ENCODE peak calls at places on chromosomes 3 and 15, in six cellular contexts. F, X, A, J, L and P are unnamed samples.

GRCh38 chr15:31446546-31446945 is 119.9 kb downstream of the KLF13 start:
- DNase-seq in F (no peak), X (no peak), A (no peak), J (no peak), L (no peak), P (no peak)

GRCh38 chr15:25563571-25563970 is 124.7 kb upstream of the UBE3A start:
- DNase-seq in F (no peak), X (no peak), A (no peak), J (no peak), L (no peak), P (no peak)

GRCh38 chr3:72891053-72891855 is 3.4 kb downstream of the GXYLT2 start:
- DNase-seq in F (peak; percentile 15), X (no peak), A (peak; percentile 77), J (no peak), L (no peak), P (no peak)

GRCh38 chr3:190088890-190089289 is 31.8 kb downstream of the P3H2 start:
- DNase-seq in F (no peak), X (no peak), A (no peak), J (no peak), L (no peak), P (no peak)

GRCh38 chr3:115766587-115767492 is 143.5 kb downstream of the GAP43 start:
- DNase-seq in F (no peak), X (no peak), A (no peak), J (no peak), L (no peak), P (no peak)

GRCh38 chr3:124174463-124174862 is 182.5 kb upstream of the ROPN1 start:
- DNase-seq in F (no peak), X (no peak), A (peak; percentile 25), J (no peak), L (no peak), P (no peak)

GRCh38 chr3:107384907-107385306 is 7.7 kb downstream of the CCDC54 start:
- DNase-seq in F (no peak), X (no peak), A (no peak), J (no peak), L (no peak), P (no peak)

GRCh38 chr3:109369510-109369909 is 32.2 kb upstream of the DPPA4 start:
- DNase-seq in F (no peak), X (no peak), A (no peak), J (no peak), L (no peak), P (no peak)

GRCh38 chr3:171206283-171206682 is 179.8 kb upstream of the SLC2A2 start:
- DNase-seq in F (no peak), X (no peak), A (no peak), J (no peak), L (no peak), P (no peak)

GRCh38 chr3:100516843-100517242 is 24.4 kb downstream of the TMEM45A start:
- DNase-seq in F (no peak), X (no peak), A (no peak), J (no peak), L (no peak), P (no peak)

GRCh38 chr3:51621091-51621892 is 49.8 kb upstream of the TEX264 start:
- DNase-seq in F (no peak), X (no peak), A (no peak), J (no peak), L (no peak), P (no peak)

DNA sequence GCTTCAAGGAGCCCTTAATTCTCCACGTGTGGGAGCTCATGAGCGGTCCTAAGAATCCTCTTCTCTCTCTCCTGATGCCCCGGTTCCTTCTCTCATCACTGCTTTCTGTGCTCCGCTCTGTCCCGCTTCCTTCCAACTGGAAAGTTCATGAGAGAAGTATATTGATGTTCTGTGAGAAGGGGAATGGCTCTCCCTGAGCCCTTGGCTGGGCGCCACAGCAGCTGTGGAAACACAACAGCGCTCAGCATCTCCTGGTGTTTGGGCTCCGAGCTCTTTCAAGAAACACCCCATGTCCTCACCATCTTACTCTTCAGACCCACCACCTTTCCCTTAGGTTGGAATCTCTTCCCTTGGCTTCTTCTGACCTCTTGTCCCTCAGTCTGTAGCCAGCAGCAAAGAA is 161.7 kb downstream of the VGLL4 start:
- DNase-seq in F (no peak), X (peak; percentile 57), A (peak; percentile 77), J (no peak), L (no peak), P (no peak)
- TF ChIP-seq CTCF in F (no peak), X (no peak), A (no peak), J (no peak), L (no peak), P (no peak)

DNA sequence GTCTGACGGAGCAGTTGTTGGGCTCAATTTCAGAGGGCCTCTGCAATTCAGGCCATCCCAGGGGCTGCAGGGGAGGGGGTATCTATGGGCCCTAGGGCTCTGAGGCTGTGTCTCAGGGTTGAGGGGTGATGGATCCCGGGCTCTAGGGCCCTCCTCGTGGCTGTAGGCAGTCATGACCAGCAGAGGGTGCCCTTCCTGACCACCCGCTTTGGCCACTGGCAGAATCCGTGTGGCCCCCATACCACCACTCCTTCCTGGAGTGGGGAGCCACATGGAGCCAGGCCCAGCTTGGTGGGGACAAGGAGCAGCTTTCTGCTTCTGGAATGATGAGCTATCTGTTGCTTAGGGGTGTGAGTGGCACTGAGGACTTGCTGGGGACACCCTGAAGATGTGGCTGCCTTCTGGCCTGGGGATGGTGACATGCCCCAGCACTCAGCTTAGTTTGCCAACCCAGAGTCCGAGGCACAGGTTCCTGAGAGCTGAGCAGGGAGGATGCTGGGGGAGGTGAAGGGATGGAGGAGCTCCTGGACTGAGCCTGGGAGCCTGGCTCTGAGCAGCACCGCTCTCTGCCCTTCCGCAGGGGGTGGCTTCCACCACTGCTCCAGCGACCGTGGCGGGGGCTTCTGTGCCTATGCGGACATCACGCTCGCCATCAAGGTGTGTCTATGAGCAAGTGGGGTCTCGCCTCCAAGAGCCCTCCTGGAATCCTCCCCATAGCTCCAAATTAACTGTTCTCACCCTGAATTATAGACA is 20.2 kb downstream of the HDAC11 start:
- DNase-seq in F (peak; percentile 67), X (peak; percentile 40), A (no peak), J (no peak), L (no peak), P (peak; percentile 63)
- TF ChIP-seq CTCF in F (peak; percentile 60), X (no peak), A (no peak), J (peak; percentile 21), L (peak; percentile 56), P (peak; percentile 63)

GRCh38 chr3:8555705-8556314 is 54.2 kb downstream of the LMCD1 start:
- DNase-seq in F (no peak), X (no peak), A (no peak), J (no peak), L (no peak), P (no peak)

GRCh38 chr3:8558645-8559044 is 57.0 kb downstream of the LMCD1 start:
- DNase-seq in F (no peak), X (no peak), A (no peak), J (no peak), L (no peak), P (no peak)

GRCh38 chr3:8557298-8557697 is 55.7 kb downstream of the LMCD1 start:
- DNase-seq in F (no peak), X (no peak), A (peak; percentile 73), J (no peak), L (no peak), P (no peak)

GRCh38 chr3:8554725-8555621 is 53.4 kb downstream of the LMCD1 start:
- DNase-seq in F (peak; percentile 16), X (peak; percentile 55), A (peak; percentile 56), J (peak; percentile 86), L (no peak), P (no peak)

GRCh38 chr3:8556470-8556869 is 54.8 kb downstream of the LMCD1 start:
- DNase-seq in F (no peak), X (no peak), A (no peak), J (no peak), L (no peak), P (no peak)
- TF ChIP-seq CTCF in F (no peak), X (no peak), A (no peak), J (no peak), L (no peak), P (no peak)

DNA sequence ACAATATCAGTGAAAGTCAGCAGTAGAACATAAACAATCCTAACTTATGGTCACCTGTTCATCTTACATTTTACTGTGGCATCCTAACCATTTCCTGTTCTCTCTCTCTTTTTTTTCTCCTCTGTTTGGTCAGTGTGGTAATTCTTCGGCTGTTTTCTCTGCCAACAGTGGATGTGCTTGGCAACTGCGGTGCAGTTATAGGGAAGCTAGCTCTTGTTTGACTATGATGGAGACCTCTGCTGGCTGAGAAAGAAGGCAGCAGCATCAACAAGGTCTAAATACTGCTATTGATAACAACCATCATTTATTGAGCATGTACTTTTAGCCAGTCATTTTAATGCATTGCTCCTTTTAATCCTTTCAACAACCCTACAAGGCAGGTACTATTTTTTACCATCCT is 723 bp upstream of the DRD3 start:
- DNase-seq in F (no peak), X (no peak), A (no peak), J (no peak), L (no peak), P (no peak)
- TF ChIP-seq CTCF in F (no peak), X (no peak), A (no peak), J (no peak), L (peak; percentile 41), P (peak; percentile 16)

GRCh38 chr3:99499235-99499798 is 139.1 kb upstream of the COL8A1 start:
- DNase-seq in F (peak; percentile 30), X (no peak), A (peak; percentile 32), J (no peak), L (peak; percentile 56), P (peak; percentile 23)

GRCh38 chr3:99503350-99503749 is 135.0 kb upstream of the COL8A1 start:
- DNase-seq in F (no peak), X (no peak), A (peak; percentile 35), J (no peak), L (no peak), P (no peak)

GRCh38 chr3:99500485-99500884 is 137.9 kb upstream of the COL8A1 start:
- DNase-seq in F (no peak), X (no peak), A (no peak), J (no peak), L (no peak), P (no peak)

GRCh38 chr3:99502871-99503270 is 135.5 kb upstream of the COL8A1 start:
- DNase-seq in F (no peak), X (no peak), A (no peak), J (no peak), L (peak; percentile 44), P (no peak)

GRCh38 chr3:99498544-99499234 is 139.7 kb upstream of the COL8A1 start:
- DNase-seq in F (no peak), X (no peak), A (no peak), J (no peak), L (no peak), P (no peak)
- TF ChIP-seq CTCF in F (no peak), X (no peak), A (no peak), J (no peak), L (no peak), P (no peak)

GRCh38 chr3:8702560-8702959 is 31.0 kb upstream of the CAV3 start:
- DNase-seq in F (peak; percentile 32), X (no peak), A (no peak), J (no peak), L (no peak), P (no peak)
- TF ChIP-seq CTCF in F (peak; percentile 48), X (no peak), A (no peak), J (no peak), L (peak; percentile 29), P (peak; percentile 44)

GRCh38 chr3:149426325-149426724 is 48.2 kb upstream of the TM4SF4 start:
- DNase-seq in F (no peak), X (no peak), A (no peak), J (no peak), L (no peak), P (no peak)
- TF ChIP-seq CTCF in F (no peak), X (no peak), A (no peak), J (no peak), L (no peak), P (no peak)